ENCODE peak calls at places on chromosome 5, in seven cellular contexts. One of them, this sample, is unnamed.
A peak's percentile ranks its signal among the peaks of the same experiment; 100 is the strongest.

GRCh38 chr5:93819666-93820065 is 78.3 kb upstream of the POU5F2 start:
- DNase-seq in IMR-90: no peak
- DNase-seq in GM23248: no peak
- DNase-seq in psoas muscle: no peak
- DNase-seq in ovary: no peak
- DNase-seq in right atrium auricular region: no peak
- DNase-seq in tibial nerve: no peak
- DNase-seq in this sample: no peak

GRCh38 chr5:145889611-145890010 is 16.8 kb upstream of the GRXCR2 start:
- DNase-seq in IMR-90: no peak
- DNase-seq in psoas muscle: no peak
- DNase-seq in tibial nerve: no peak
- DNase-seq in right atrium auricular region: no peak
- DNase-seq in ovary: no peak
- DNase-seq in GM23248: no peak
- DNase-seq in this sample: no peak

GRCh38 chr5:78518365-78519197 is 130.0 kb downstream of the LHFPL2 start:
- DNase-seq in ovary: no peak
- DNase-seq in GM23248: peak; percentile 93
- DNase-seq in tibial nerve: no peak
- DNase-seq in right atrium auricular region: peak; percentile 85
- DNase-seq in IMR-90: peak; percentile 96
- DNase-seq in psoas muscle: peak; percentile 71
- DNase-seq in this sample: no peak

GRCh38 chr5:132102101-132102701 is 28.6 kb downstream of the CSF2 start:
- DNase-seq in right atrium auricular region: no peak
- DNase-seq in IMR-90: no peak
- DNase-seq in GM23248: no peak
- DNase-seq in tibial nerve: no peak
- DNase-seq in psoas muscle: no peak
- DNase-seq in ovary: no peak
- DNase-seq in this sample: peak; percentile 61

GRCh38 chr5:65916636-65917035 is 9.7 kb upstream of the ERBIN start:
- DNase-seq in psoas muscle: no peak
- DNase-seq in ovary: no peak
- DNase-seq in GM23248: no peak
- DNase-seq in right atrium auricular region: no peak
- DNase-seq in tibial nerve: no peak
- DNase-seq in IMR-90: no peak
- DNase-seq in this sample: no peak

GRCh38 chr5:93621340-93621872 is 38.4 kb downstream of the NR2F1 start:
- DNase-seq in psoas muscle: peak; percentile 82
- DNase-seq in GM23248: no peak
- DNase-seq in IMR-90: peak; percentile 70
- DNase-seq in ovary: peak; percentile 85
- DNase-seq in right atrium auricular region: no peak
- DNase-seq in tibial nerve: peak; percentile 39
- DNase-seq in this sample: no peak

GRCh38 chr5:69292349-69292748 is 40.3 kb downstream of the CCDC125 start:
- DNase-seq in psoas muscle: no peak
- DNase-seq in ovary: no peak
- DNase-seq in GM23248: no peak
- DNase-seq in right atrium auricular region: no peak
- DNase-seq in IMR-90: no peak
- DNase-seq in tibial nerve: no peak
- DNase-seq in this sample: no peak

GRCh38 chr5:68478306-68479091 is 262.9 kb downstream of the PIK3R1 start:
- DNase-seq in GM23248: peak; percentile 61
- DNase-seq in tibial nerve: peak; percentile 11
- DNase-seq in ovary: no peak
- DNase-seq in psoas muscle: no peak
- DNase-seq in right atrium auricular region: no peak
- DNase-seq in IMR-90: peak; percentile 28
- DNase-seq in this sample: no peak

GRCh38 chr5:93571111-93571977 is 9.7 kb downstream of the NR2F1-AS1 start:
- DNase-seq in right atrium auricular region: no peak
- DNase-seq in GM23248: no peak
- DNase-seq in ovary: no peak
- DNase-seq in IMR-90: no peak
- DNase-seq in tibial nerve: no peak
- DNase-seq in psoas muscle: no peak
- DNase-seq in this sample: no peak

GRCh38 chr5:137880313-137880712 is 8.9 kb upstream of the PKD2L2 start:
- DNase-seq in tibial nerve: no peak
- DNase-seq in GM23248: no peak
- DNase-seq in IMR-90: no peak
- DNase-seq in psoas muscle: no peak
- DNase-seq in ovary: no peak
- DNase-seq in right atrium auricular region: no peak
- DNase-seq in this sample: no peak

GRCh38 chr5:169027456-169028118 is 273.4 kb downstream of the SLIT3 start:
- DNase-seq in psoas muscle: no peak
- DNase-seq in IMR-90: no peak
- DNase-seq in ovary: no peak
- DNase-seq in GM23248: no peak
- DNase-seq in tibial nerve: no peak
- DNase-seq in right atrium auricular region: no peak
- DNase-seq in this sample: no peak

GRCh38 chr5:52995914-52996313 is 6.8 kb downstream of the ITGA2 start:
- DNase-seq in IMR-90: no peak
- DNase-seq in tibial nerve: no peak
- DNase-seq in GM23248: no peak
- DNase-seq in right atrium auricular region: no peak
- DNase-seq in ovary: no peak
- DNase-seq in psoas muscle: no peak
- DNase-seq in this sample: no peak

GRCh38 chr5:115419794-115420585 is 123.5 kb upstream of the CCDC112 start:
- DNase-seq in tibial nerve: no peak
- DNase-seq in psoas muscle: no peak
- DNase-seq in right atrium auricular region: no peak
- DNase-seq in ovary: no peak
- DNase-seq in IMR-90: peak; percentile 95
- DNase-seq in GM23248: peak; percentile 96
- DNase-seq in this sample: no peak

GRCh38 chr5:81184749-81185110 is 48.4 kb upstream of the CKMT2 start:
- DNase-seq in GM23248: no peak
- DNase-seq in tibial nerve: no peak
- DNase-seq in IMR-90: no peak
- DNase-seq in psoas muscle: no peak
- DNase-seq in right atrium auricular region: no peak
- DNase-seq in ovary: no peak
- DNase-seq in this sample: no peak

GRCh38 chr5:90347462-90347861 is 62.1 kb downstream of the CETN3 start:
- DNase-seq in ovary: no peak
- DNase-seq in tibial nerve: no peak
- DNase-seq in right atrium auricular region: no peak
- DNase-seq in GM23248: no peak
- DNase-seq in psoas muscle: no peak
- DNase-seq in IMR-90: no peak
- DNase-seq in this sample: no peak

GRCh38 chr5:170289749-170290148 is 7.8 kb downstream of the LCP2 start:
- DNase-seq in GM23248: no peak
- DNase-seq in tibial nerve: no peak
- DNase-seq in IMR-90: no peak
- DNase-seq in ovary: peak; percentile 57
- DNase-seq in right atrium auricular region: no peak
- DNase-seq in psoas muscle: peak; percentile 70
- DNase-seq in this sample: no peak

GRCh38 chr5:146675700-146676099 is 159.7 kb upstream of the GPR151 start:
- DNase-seq in ovary: no peak
- DNase-seq in IMR-90: no peak
- DNase-seq in tibial nerve: no peak
- DNase-seq in GM23248: no peak
- DNase-seq in right atrium auricular region: no peak
- DNase-seq in psoas muscle: no peak
- DNase-seq in this sample: no peak

GRCh38 chr5:135405082-135405481 is 6.1 kb upstream of the MACROH2A1 start:
- DNase-seq in tibial nerve: no peak
- DNase-seq in right atrium auricular region: no peak
- DNase-seq in ovary: no peak
- DNase-seq in GM23248: no peak
- DNase-seq in psoas muscle: no peak
- DNase-seq in IMR-90: no peak
- DNase-seq in this sample: no peak

GRCh38 chr5:64958757-64959391 is 190.1 kb downstream of the CWC27 start:
- DNase-seq in tibial nerve: peak; percentile 7
- DNase-seq in ovary: no peak
- DNase-seq in GM23248: peak; percentile 77
- DNase-seq in right atrium auricular region: no peak
- DNase-seq in IMR-90: peak; percentile 72
- DNase-seq in psoas muscle: no peak
- DNase-seq in this sample: no peak

GRCh38 chr5:4295663-4296339 is 700.2 kb downstream of the IRX1 start:
- DNase-seq in right atrium auricular region: no peak
- DNase-seq in ovary: no peak
- DNase-seq in IMR-90: no peak
- DNase-seq in psoas muscle: no peak
- DNase-seq in GM23248: peak; percentile 6
- DNase-seq in tibial nerve: no peak
- DNase-seq in this sample: no peak

GRCh38 chr5:168409601-168410458 is 76.4 kb upstream of the RARS1 start:
- DNase-seq in right atrium auricular region: no peak
- DNase-seq in psoas muscle: no peak
- DNase-seq in ovary: no peak
- DNase-seq in GM23248: peak; percentile 71
- DNase-seq in IMR-90: peak; percentile 91
- DNase-seq in tibial nerve: no peak
- DNase-seq in this sample: peak; percentile 19

GRCh38 chr5:57298985-57299491 is 125.2 kb downstream of the GPBP1 start:
- DNase-seq in GM23248: peak; percentile 87
- DNase-seq in psoas muscle: no peak
- DNase-seq in tibial nerve: peak; percentile 15
- DNase-seq in right atrium auricular region: peak; percentile 60
- DNase-seq in ovary: peak; percentile 58
- DNase-seq in IMR-90: peak; percentile 86
- DNase-seq in this sample: peak; percentile 74

GRCh38 chr5:57299945-57300344 is 126.1 kb downstream of the GPBP1 start:
- DNase-seq in tibial nerve: no peak
- DNase-seq in IMR-90: no peak
- DNase-seq in ovary: no peak
- DNase-seq in psoas muscle: no peak
- DNase-seq in right atrium auricular region: no peak
- DNase-seq in GM23248: no peak
- DNase-seq in this sample: no peak

GRCh38 chr5:57302164-57302563 is 128.3 kb downstream of the GPBP1 start:
- DNase-seq in tibial nerve: no peak
- DNase-seq in psoas muscle: no peak
- DNase-seq in IMR-90: peak; percentile 56
- DNase-seq in GM23248: peak; percentile 21
- DNase-seq in right atrium auricular region: no peak
- DNase-seq in ovary: no peak
- DNase-seq in this sample: peak; percentile 23

GRCh38 chr5:57302643-57303042 is 128.8 kb downstream of the GPBP1 start:
- DNase-seq in ovary: no peak
- DNase-seq in GM23248: peak; percentile 47
- DNase-seq in psoas muscle: no peak
- DNase-seq in tibial nerve: no peak
- DNase-seq in right atrium auricular region: no peak
- DNase-seq in IMR-90: peak; percentile 67
- DNase-seq in this sample: no peak

GRCh38 chr5:57298295-57298984 is 124.6 kb downstream of the GPBP1 start:
- DNase-seq in psoas muscle: peak; percentile 79
- DNase-seq in tibial nerve: peak; percentile 93
- DNase-seq in IMR-90: peak; percentile 84
- DNase-seq in ovary: peak; percentile 92
- DNase-seq in GM23248: peak; percentile 90
- DNase-seq in right atrium auricular region: peak; percentile 89
- DNase-seq in this sample: peak; percentile 83
- H3K4me3 ChIP-seq in psoas muscle: no peak overlapping the region
- H3K4me3 ChIP-seq in tibial nerve: no peak overlapping the region
- H3K4me3 ChIP-seq in IMR-90: no peak overlapping the region
- H3K4me3 ChIP-seq in ovary: no peak overlapping the region
- H3K4me3 ChIP-seq in GM23248: peak overlapping the region; percentile 11
- H3K4me3 ChIP-seq in right atrium auricular region: no peak overlapping the region
- H3K4me3 ChIP-seq in this sample: peak overlapping the region; percentile 12

GRCh38 chr5:159910207-159910842 is 6.0 kb upstream of the ADRA1B start:
- DNase-seq in tibial nerve: no peak
- DNase-seq in IMR-90: no peak
- DNase-seq in GM23248: no peak
- DNase-seq in psoas muscle: no peak
- DNase-seq in ovary: no peak
- DNase-seq in right atrium auricular region: no peak
- DNase-seq in this sample: no peak
- H3K4me1 ChIP-seq in tibial nerve: no peaks in the 10 kb centered on the region
- H3K4me1 ChIP-seq in IMR-90: peaks cover 12% of the 10 kb centered on the region
- H3K4me1 ChIP-seq in GM23248: peaks cover 46% of the 10 kb centered on the region
- H3K4me1 ChIP-seq in psoas muscle: no peaks in the 10 kb centered on the region
- H3K4me1 ChIP-seq in ovary: peaks cover 7% of the 10 kb centered on the region
- H3K4me1 ChIP-seq in right atrium auricular region: peaks cover 9% of the 10 kb centered on the region
- H3K4me1 ChIP-seq in this sample: no peaks in the 10 kb centered on the region

GRCh38 chr5:171957591-171958251 is 48.7 kb downstream of the FBXW11 start:
- DNase-seq in psoas muscle: no peak
- DNase-seq in tibial nerve: no peak
- DNase-seq in GM23248: no peak
- DNase-seq in right atrium auricular region: no peak
- DNase-seq in IMR-90: no peak
- DNase-seq in ovary: no peak
- DNase-seq in this sample: peak; percentile 20

GRCh38 chr5:171956314-171956713 is 50.1 kb downstream of the FBXW11 start:
- DNase-seq in right atrium auricular region: no peak
- DNase-seq in ovary: no peak
- DNase-seq in psoas muscle: no peak
- DNase-seq in IMR-90: no peak
- DNase-seq in GM23248: no peak
- DNase-seq in tibial nerve: no peak
- DNase-seq in this sample: no peak

GRCh38 chr5:171954721-171955120 is 51.7 kb downstream of the FBXW11 start:
- DNase-seq in GM23248: peak; percentile 57
- DNase-seq in ovary: no peak
- DNase-seq in IMR-90: peak; percentile 73
- DNase-seq in right atrium auricular region: no peak
- DNase-seq in tibial nerve: no peak
- DNase-seq in psoas muscle: no peak
- DNase-seq in this sample: no peak

GRCh38 chr5:171955761-171956160 is 50.7 kb downstream of the FBXW11 start:
- DNase-seq in psoas muscle: no peak
- DNase-seq in tibial nerve: no peak
- DNase-seq in GM23248: no peak
- DNase-seq in IMR-90: no peak
- DNase-seq in ovary: no peak
- DNase-seq in right atrium auricular region: no peak
- DNase-seq in this sample: no peak

GRCh38 chr5:171956870-171957501 is 49.5 kb downstream of the FBXW11 start:
- DNase-seq in IMR-90: no peak
- DNase-seq in GM23248: no peak
- DNase-seq in ovary: no peak
- DNase-seq in psoas muscle: no peak
- DNase-seq in right atrium auricular region: no peak
- DNase-seq in tibial nerve: no peak
- DNase-seq in this sample: no peak
- H3K27ac ChIP-seq in IMR-90: no peak overlapping the region
- H3K27ac ChIP-seq in GM23248: no peak overlapping the region
- H3K27ac ChIP-seq in ovary: no peak overlapping the region
- H3K27ac ChIP-seq in psoas muscle: no peak overlapping the region
- H3K27ac ChIP-seq in right atrium auricular region: peak overlapping the region; percentile 57
- H3K27ac ChIP-seq in tibial nerve: no peak overlapping the region
- H3K27ac ChIP-seq in this sample: no peak overlapping the region

DNA sequence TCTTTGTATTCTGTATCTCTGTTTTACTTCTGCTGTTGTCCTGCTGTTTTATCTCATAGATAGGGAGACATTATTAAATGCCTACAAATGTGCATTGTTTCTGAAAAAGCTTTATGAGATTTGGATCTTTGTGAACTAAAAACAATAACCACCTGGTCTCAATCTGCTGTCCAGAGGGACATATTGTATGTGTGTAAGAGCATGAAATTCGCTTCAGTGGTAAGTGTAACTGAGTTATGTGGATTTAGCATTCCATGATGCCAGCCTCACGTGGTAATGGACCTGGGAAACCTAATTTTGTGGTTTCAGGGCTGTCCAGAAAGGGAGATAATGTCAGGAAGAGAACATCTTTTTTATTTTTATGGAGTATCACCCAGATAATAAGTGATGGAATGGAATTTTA is 119.3 kb downstream of the GDNF start:
- DNase-seq in ovary: no peak
- DNase-seq in IMR-90: no peak
- DNase-seq in GM23248: no peak
- DNase-seq in psoas muscle: no peak
- DNase-seq in tibial nerve: no peak
- DNase-seq in right atrium auricular region: no peak
- DNase-seq in this sample: no peak
- H3K4me3 ChIP-seq in ovary: no peak overlapping the region
- H3K4me3 ChIP-seq in IMR-90: no peak overlapping the region
- H3K4me3 ChIP-seq in GM23248: no peak overlapping the region
- H3K4me3 ChIP-seq in psoas muscle: no peak overlapping the region
- H3K4me3 ChIP-seq in tibial nerve: no peak overlapping the region
- H3K4me3 ChIP-seq in right atrium auricular region: no peak overlapping the region
- H3K4me3 ChIP-seq in this sample: no peak overlapping the region